ENCODE peak calls at places on chromosome 20, in eight cellular contexts. B is neural progenitor cell, C is GM23248, X is SK-N-SH, U is PC-3, H is MM.1S, D is GM23338, S is HCT116. E is an unnamed sample.

GRCh38 chr20:57092112-57092899 is 174.1 kb downstream of the BMP7 start:
- DNase-seq in B (peak), C (peak), X (peak), U (peak), H (peak), D (peak), S (peak), E (peak)

GRCh38 chr20:1844723-1845523 is 50.3 kb upstream of the SIRPA start:
- DNase-seq in B (no peak), C (peak), X (peak), U (no peak), H (peak), D (no peak), S (no peak), E (peak)

GRCh38 chr20:11271319-11271718 is 597.5 kb upstream of the JAG1 start:
- DNase-seq in B (peak), C (no peak), X (peak), U (no peak), H (no peak), D (peak), S (no peak), E (no peak)

GRCh38 chr20:50520222-50520877 is 10.2 kb downstream of the PTPN1 start:
- DNase-seq in B (no peak), C (peak), X (no peak), U (no peak), H (no peak), D (no peak), S (no peak), E (no peak)

GRCh38 chr20:44203161-44203560 is 7.4 kb downstream of the OSER1 start:
- DNase-seq in B (no peak), C (peak), X (no peak), U (no peak), H (no peak), D (no peak), S (no peak), E (no peak)

GRCh38 chr20:23875606-23876237 is 3.8 kb downstream of the CST5 start:
- DNase-seq in B (no peak), C (no peak), X (no peak), U (no peak), H (no peak), D (no peak), S (no peak), E (no peak)

GRCh38 chr20:54624701-54625472 is 149.5 kb downstream of the DOK5 start:
- DNase-seq in B (peak), C (no peak), X (no peak), U (no peak), H (no peak), D (no peak), S (no peak), E (no peak)

GRCh38 chr20:16313917-16314316 is 259.3 kb downstream of the KIF16B start:
- DNase-seq in B (no peak), C (no peak), X (no peak), U (no peak), H (no peak), D (no peak), S (no peak), E (no peak)

GRCh38 chr20:53763707-53764415 is 170.2 kb upstream of the ZNF217 start:
- DNase-seq in B (peak), C (peak), X (no peak), U (peak), H (no peak), D (peak), S (no peak), E (no peak)

GRCh38 chr20:41178904-41179432 is 41.6 kb downstream of the PLCG1 start:
- DNase-seq in B (peak), C (no peak), X (no peak), U (no peak), H (no peak), D (no peak), S (no peak), E (no peak)

GRCh38 chr20:43755851-43756250 is 29.0 kb upstream of the GTSF1L start:
- DNase-seq in B (no peak), C (peak), X (no peak), U (no peak), H (no peak), D (no peak), S (no peak), E (no peak)

GRCh38 chr20:24117386-24117785 is 128.8 kb upstream of the GGTLC1 start:
- DNase-seq in B (no peak), C (no peak), X (no peak), U (no peak), H (no peak), D (no peak), S (no peak), E (no peak)

GRCh38 chr20:15061955-15062354 is 724.5 kb upstream of the FLRT3 start:
- DNase-seq in B (peak), C (no peak), X (no peak), U (peak), H (no peak), D (peak), S (no peak), E (no peak)

GRCh38 chr20:31605902-31606677 is 1.0 kb downstream of the ID1 start:
- DNase-seq in B (peak), C (peak), X (peak), U (peak), H (no peak), D (peak), S (no peak), E (no peak)

GRCh38 chr20:41192575-41192974 is 55.2 kb downstream of the PLCG1 start:
- DNase-seq in B (no peak), C (no peak), X (no peak), U (no peak), H (no peak), D (no peak), S (no peak), E (no peak)

GRCh38 chr20:39886650-39887190 is 802.3 kb downstream of the MAFB start:
- DNase-seq in B (no peak), C (peak), X (no peak), U (no peak), H (no peak), D (no peak), S (no peak), E (no peak)

GRCh38 chr20:62141397-62142251 is 1.6 kb downstream of the PSMA7 start:
- DNase-seq in B (peak), C (peak), X (peak), U (peak), H (peak), D (peak), S (no peak), E (peak)

GRCh38 chr20:18287546-18287914 is 797 bp upstream of the ZNF133 start:
- DNase-seq in B (no peak), C (peak), X (peak), U (no peak), H (no peak), D (no peak), S (no peak), E (no peak)

GRCh38 chr20:1323830-1324597 is 4.9 kb downstream of the SDCBP2 start:
- DNase-seq in B (no peak), C (no peak), X (no peak), U (no peak), H (no peak), D (no peak), S (no peak), E (no peak)

GRCh38 chr20:10924628-10925266 is 250.9 kb upstream of the JAG1 start:
- DNase-seq in B (no peak), C (peak), X (no peak), U (peak), H (no peak), D (no peak), S (no peak), E (no peak)

GRCh38 chr20:59047938-59048680 is 5.5 kb upstream of the PRELID3B start:
- DNase-seq in B (no peak), C (peak), X (no peak), U (peak), H (no peak), D (no peak), S (no peak), E (no peak)

GRCh38 chr20:15619341-15619740 is 953.9 kb downstream of the KIF16B start:
- DNase-seq in B (no peak), C (no peak), X (no peak), U (no peak), H (no peak), D (no peak), S (no peak), E (no peak)

GRCh38 chr20:38763616-38764015 is 15.4 kb downstream of the ACTR5 start:
- DNase-seq in B (no peak), C (no peak), X (no peak), U (no peak), H (no peak), D (no peak), S (no peak), E (no peak)
- TF ChIP-seq EZH2phosphoT487 in B (no peak), C (no peak), X (no peak), U (no peak), H (no peak), D (no peak), S (no peak), E (no peak)

GRCh38 chr20:35681953-35682352 is 17.2 kb downstream of the NFS1 start:
- DNase-seq in B (no peak), C (no peak), X (no peak), U (no peak), H (no peak), D (no peak), S (no peak), E (no peak)

GRCh38 chr20:35674921-35675320 is 10.2 kb upstream of the CPNE1 start:
- DNase-seq in B (no peak), C (no peak), X (no peak), U (no peak), H (no peak), D (no peak), S (no peak), E (no peak)

GRCh38 chr20:35680464-35681183 is 15.9 kb upstream of the CPNE1 start:
- DNase-seq in B (no peak), C (no peak), X (no peak), U (no peak), H (no peak), D (no peak), S (no peak), E (peak)
- H3K27ac ChIP-seq in B (no peak), C (no peak), X (no peak), U (no peak), H (no peak), D (peak), S (no peak), E (peak)

GRCh38 chr20:38629979-38630378 is 28.4 kb downstream of the ARHGAP40 start:
- DNase-seq in B (no peak), C (no peak), X (no peak), U (no peak), H (no peak), D (no peak), S (no peak), E (no peak)

GRCh38 chr20:38630727-38631126 is 29.1 kb downstream of the ARHGAP40 start:
- DNase-seq in B (no peak), C (no peak), X (no peak), U (no peak), H (no peak), D (no peak), S (peak), E (no peak)

GRCh38 chr20:38635721-38636285 is 34.2 kb downstream of the ARHGAP40 start:
- DNase-seq in B (no peak), C (peak), X (no peak), U (peak), H (no peak), D (no peak), S (no peak), E (peak)

GRCh38 chr20:38631155-38632022 is 29.8 kb downstream of the ARHGAP40 start:
- DNase-seq in B (no peak), C (peak), X (no peak), U (no peak), H (no peak), D (no peak), S (no peak), E (no peak)

DNA sequence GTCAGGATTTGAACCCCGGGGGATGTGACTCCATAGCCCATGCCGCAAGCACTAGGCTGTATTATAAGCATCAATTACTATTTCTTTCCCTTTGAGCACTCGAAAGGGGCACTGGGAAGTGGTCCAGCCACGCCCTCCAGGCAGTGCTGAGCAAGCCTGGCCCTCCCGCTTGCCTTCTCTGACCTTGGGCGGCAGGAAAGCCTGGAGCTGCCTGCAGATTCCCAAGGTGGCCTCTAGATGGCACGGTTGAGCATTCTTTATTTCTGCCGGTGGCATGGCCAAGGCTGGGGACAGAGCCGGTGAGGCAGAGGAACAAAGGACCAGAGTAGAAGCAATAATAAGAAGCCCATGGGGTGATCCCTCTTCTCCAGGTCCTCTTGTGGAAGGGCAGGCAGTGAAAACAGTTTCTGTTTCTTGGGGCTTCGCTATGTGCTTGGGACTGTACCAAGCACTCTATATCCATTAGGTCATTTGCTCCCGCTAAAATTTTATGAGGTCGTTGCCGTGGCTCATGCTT is 32.0 kb downstream of the ARHGAP40 start:
- DNase-seq in B (peak), C (peak), X (peak), U (peak), H (peak), D (peak), S (peak), E (peak)
- TF ChIP-seq EZH2phosphoT487 in B (no peak), C (no peak), X (no peak), U (no peak), H (no peak), D (no peak), S (no peak), E (no peak)

GRCh38 chr20:45725134-45725533 is 3.0 kb downstream of the SPINT4 start:
- DNase-seq in B (no peak), C (no peak), X (no peak), U (no peak), H (no peak), D (no peak), S (no peak), E (no peak)

GRCh38 chr20:45722047-45722446 is at the start of gene SPINT4:
- DNase-seq in B (no peak), C (no peak), X (no peak), U (no peak), H (no peak), D (no peak), S (no peak), E (no peak)

GRCh38 chr20:45732199-45732598 is 10.1 kb downstream of the SPINT4 start:
- DNase-seq in B (no peak), C (no peak), X (no peak), U (no peak), H (no peak), D (no peak), S (no peak), E (peak)

GRCh38 chr20:45727044-45727443 is 4.9 kb downstream of the SPINT4 start:
- DNase-seq in B (no peak), C (peak), X (no peak), U (no peak), H (no peak), D (no peak), S (no peak), E (no peak)
- H3K27ac ChIP-seq in B (no peak), C (no peak), X (no peak), U (no peak), H (no peak), D (no peak), S (no peak), E (no peak)

DNA sequence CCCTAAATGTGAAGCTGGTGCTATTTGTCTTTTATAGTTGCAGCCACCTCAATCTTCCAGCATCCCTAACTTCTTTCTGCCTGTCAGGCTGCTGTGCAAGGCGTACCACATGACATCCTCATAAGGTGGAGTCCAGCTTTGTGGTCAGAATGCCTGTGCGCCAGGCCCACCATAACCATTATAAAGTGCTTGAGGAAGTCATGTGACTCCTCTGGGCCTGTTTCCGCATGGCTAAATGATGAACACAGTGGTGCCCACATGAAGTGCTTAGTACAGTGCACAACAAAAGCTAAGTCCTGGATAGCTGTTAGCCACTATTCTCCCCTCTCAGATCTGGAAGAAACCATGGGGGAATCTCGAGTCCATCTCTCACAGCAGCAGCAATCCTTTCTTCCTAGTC is 75.6 kb downstream of the INSM1 start:
- DNase-seq in B (no peak), C (no peak), X (no peak), U (no peak), H (no peak), D (no peak), S (no peak), E (no peak)
- TF ChIP-seq EZH2phosphoT487 in B (no peak), C (no peak), X (no peak), U (no peak), H (no peak), D (no peak), S (no peak), E (no peak)

DNA sequence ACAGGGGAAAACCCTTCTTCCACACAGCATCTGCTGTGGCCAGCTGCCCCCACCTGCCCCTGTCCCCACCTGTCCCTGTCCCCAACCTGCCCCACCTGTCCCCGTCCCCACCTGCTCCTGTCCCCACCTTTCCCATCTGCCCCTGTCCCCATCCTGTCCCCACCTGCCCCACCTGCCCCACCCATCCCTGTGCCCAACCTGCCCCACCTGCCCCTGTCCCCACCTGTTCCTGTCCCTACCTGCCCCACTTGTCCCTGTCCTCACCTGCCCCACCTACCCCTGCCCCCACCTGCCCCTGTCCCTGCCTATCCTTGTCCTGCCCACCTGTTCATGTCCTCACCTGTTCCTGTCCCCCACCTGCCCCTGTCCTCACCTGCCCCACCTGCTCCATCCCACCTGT is 6.4 kb upstream of the MYT1 start:
- DNase-seq in B (no peak), C (no peak), X (no peak), U (no peak), H (no peak), D (no peak), S (no peak), E (no peak)
- H3K27ac ChIP-seq in B (no peak), C (no peak), X (no peak), U (no peak), H (no peak), D (no peak), S (no peak), E (no peak)

GRCh38 chr20:4074877-4075455 is 59.6 kb upstream of the RNF24 start:
- DNase-seq in B (no peak), C (no peak), X (no peak), U (no peak), H (no peak), D (no peak), S (no peak), E (no peak)

GRCh38 chr20:4076671-4077070 is 61.3 kb upstream of the RNF24 start:
- DNase-seq in B (no peak), C (peak), X (no peak), U (peak), H (no peak), D (no peak), S (peak), E (no peak)

GRCh38 chr20:4073852-4074741 is 58.7 kb upstream of the RNF24 start:
- DNase-seq in B (no peak), C (peak), X (no peak), U (no peak), H (no peak), D (peak), S (no peak), E (no peak)

GRCh38 chr20:4071177-4071723 is 55.9 kb upstream of the RNF24 start:
- DNase-seq in B (no peak), C (no peak), X (no peak), U (no peak), H (no peak), D (no peak), S (no peak), E (no peak)

DNA sequence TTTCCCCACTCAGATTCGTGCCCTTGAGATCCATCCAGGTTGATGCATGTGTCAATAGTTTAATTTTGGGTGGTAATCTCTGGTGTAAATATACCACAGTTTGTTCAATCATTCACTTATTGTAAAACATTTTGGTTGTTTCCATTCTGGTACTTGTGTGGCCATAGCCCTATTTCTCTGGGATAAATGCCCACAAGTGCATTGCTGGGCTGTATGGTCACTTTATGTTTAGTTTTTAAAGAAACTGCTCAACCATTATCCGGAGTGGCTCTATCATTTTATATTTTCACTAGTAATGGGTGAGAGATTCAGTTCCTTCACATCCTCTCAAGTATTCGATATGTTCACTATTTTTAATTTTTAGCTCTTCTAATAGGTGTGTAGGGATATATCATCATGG is 60.7 kb upstream of the RNF24 start:
- DNase-seq in B (no peak), C (peak), X (no peak), U (no peak), H (no peak), D (no peak), S (no peak), E (no peak)
- TF ChIP-seq EZH2phosphoT487 in B (no peak), C (no peak), X (no peak), U (no peak), H (no peak), D (no peak), S (no peak), E (no peak)

E was measured in OCI-LY7.